ENCODE peak calls at places on chromosomes 11 and 22, in seven cellular contexts. One of them, this sample, is unnamed.

GRCh38 chr22:49674479-49674830 is 153.2 kb downstream of the BRD1 start:
- DNase-seq in fibroblast of pulmonary artery: no peak
- DNase-seq in activated CD4-positive, alpha-beta T cell treated with anti-CD3 and anti-CD28 coated beads, Interleukin-2, amount 50 U/mL, for 48 hours: no peak
- DNase-seq in tibial artery: no peak
- DNase-seq in AG10803: no peak
- DNase-seq in naive thymus-derived CD8-positive, alpha-beta T cell: no peak
- DNase-seq in HCT116: no peak
- DNase-seq in this sample: no peak

GRCh38 chr11:102332611-102332994 is 14.4 kb upstream of the BIRC2 start:
- DNase-seq in fibroblast of pulmonary artery: no peak
- DNase-seq in activated CD4-positive, alpha-beta T cell treated with anti-CD3 and anti-CD28 coated beads, Interleukin-2, amount 50 U/mL, for 48 hours: no peak
- DNase-seq in tibial artery: no peak
- DNase-seq in AG10803: no peak
- DNase-seq in naive thymus-derived CD8-positive, alpha-beta T cell: no peak
- DNase-seq in HCT116: no peak
- DNase-seq in this sample: no peak

GRCh38 chr11:64355078-64355940 is 3.7 kb upstream of the RPS6KA4 start:
- DNase-seq in fibroblast of pulmonary artery: peak; percentile 80
- DNase-seq in activated CD4-positive, alpha-beta T cell treated with anti-CD3 and anti-CD28 coated beads, Interleukin-2, amount 50 U/mL, for 48 hours: peak; percentile 41
- DNase-seq in tibial artery: peak; percentile 91
- DNase-seq in AG10803: peak; percentile 71
- DNase-seq in naive thymus-derived CD8-positive, alpha-beta T cell: peak; percentile 51
- DNase-seq in HCT116: peak; percentile 60
- DNase-seq in this sample: peak; percentile 39

GRCh38 chr11:97732011-97732632 is 1288.6 kb upstream of the CNTN5 start:
- DNase-seq in fibroblast of pulmonary artery: no peak
- DNase-seq in activated CD4-positive, alpha-beta T cell treated with anti-CD3 and anti-CD28 coated beads, Interleukin-2, amount 50 U/mL, for 48 hours: no peak
- DNase-seq in tibial artery: no peak
- DNase-seq in AG10803: no peak
- DNase-seq in naive thymus-derived CD8-positive, alpha-beta T cell: no peak
- DNase-seq in HCT116: no peak
- DNase-seq in this sample: no peak

GRCh38 chr11:61554172-61554988 is 26.5 kb downstream of the SYT7 start:
- DNase-seq in fibroblast of pulmonary artery: no peak
- DNase-seq in activated CD4-positive, alpha-beta T cell treated with anti-CD3 and anti-CD28 coated beads, Interleukin-2, amount 50 U/mL, for 48 hours: no peak
- DNase-seq in tibial artery: no peak
- DNase-seq in AG10803: no peak
- DNase-seq in naive thymus-derived CD8-positive, alpha-beta T cell: no peak
- DNase-seq in HCT116: no peak
- DNase-seq in this sample: no peak

GRCh38 chr11:34610324-34611041 is 10.4 kb upstream of the EHF start:
- DNase-seq in fibroblast of pulmonary artery: no peak
- DNase-seq in activated CD4-positive, alpha-beta T cell treated with anti-CD3 and anti-CD28 coated beads, Interleukin-2, amount 50 U/mL, for 48 hours: no peak
- DNase-seq in tibial artery: no peak
- DNase-seq in AG10803: no peak
- DNase-seq in naive thymus-derived CD8-positive, alpha-beta T cell: no peak
- DNase-seq in HCT116: no peak
- DNase-seq in this sample: no peak

GRCh38 chr11:59187587-59187986 is 15.7 kb downstream of the DTX4 start:
- DNase-seq in fibroblast of pulmonary artery: peak; percentile 60
- DNase-seq in activated CD4-positive, alpha-beta T cell treated with anti-CD3 and anti-CD28 coated beads, Interleukin-2, amount 50 U/mL, for 48 hours: no peak
- DNase-seq in tibial artery: no peak
- DNase-seq in AG10803: peak; percentile 38
- DNase-seq in naive thymus-derived CD8-positive, alpha-beta T cell: no peak
- DNase-seq in HCT116: no peak
- DNase-seq in this sample: peak; percentile 16

GRCh38 chr11:13152736-13153541 is 124.7 kb upstream of the BMAL1 start:
- DNase-seq in fibroblast of pulmonary artery: peak; percentile 57
- DNase-seq in activated CD4-positive, alpha-beta T cell treated with anti-CD3 and anti-CD28 coated beads, Interleukin-2, amount 50 U/mL, for 48 hours: no peak
- DNase-seq in tibial artery: no peak
- DNase-seq in AG10803: peak; percentile 35
- DNase-seq in naive thymus-derived CD8-positive, alpha-beta T cell: no peak
- DNase-seq in HCT116: no peak
- DNase-seq in this sample: no peak

GRCh38 chr11:116199182-116199581 is 573.6 kb downstream of the BUD13 start:
- DNase-seq in fibroblast of pulmonary artery: no peak
- DNase-seq in activated CD4-positive, alpha-beta T cell treated with anti-CD3 and anti-CD28 coated beads, Interleukin-2, amount 50 U/mL, for 48 hours: no peak
- DNase-seq in tibial artery: no peak
- DNase-seq in AG10803: no peak
- DNase-seq in naive thymus-derived CD8-positive, alpha-beta T cell: no peak
- DNase-seq in HCT116: no peak
- DNase-seq in this sample: no peak

GRCh38 chr11:59195596-59195995 is 17.1 kb downstream of the MPEG1 start:
- DNase-seq in fibroblast of pulmonary artery: no peak
- DNase-seq in activated CD4-positive, alpha-beta T cell treated with anti-CD3 and anti-CD28 coated beads, Interleukin-2, amount 50 U/mL, for 48 hours: no peak
- DNase-seq in tibial artery: no peak
- DNase-seq in AG10803: no peak
- DNase-seq in naive thymus-derived CD8-positive, alpha-beta T cell: no peak
- DNase-seq in HCT116: no peak
- DNase-seq in this sample: no peak

GRCh38 chr22:47091241-47091691 is 328.8 kb downstream of the TBC1D22A start:
- DNase-seq in fibroblast of pulmonary artery: no peak
- DNase-seq in activated CD4-positive, alpha-beta T cell treated with anti-CD3 and anti-CD28 coated beads, Interleukin-2, amount 50 U/mL, for 48 hours: no peak
- DNase-seq in tibial artery: peak; percentile 48
- DNase-seq in AG10803: no peak
- DNase-seq in naive thymus-derived CD8-positive, alpha-beta T cell: peak; percentile 58
- DNase-seq in HCT116: no peak
- DNase-seq in this sample: no peak

GRCh38 chr11:63007920-63008319 is 7.7 kb downstream of the SLC22A8 start:
- DNase-seq in fibroblast of pulmonary artery: no peak
- DNase-seq in activated CD4-positive, alpha-beta T cell treated with anti-CD3 and anti-CD28 coated beads, Interleukin-2, amount 50 U/mL, for 48 hours: no peak
- DNase-seq in tibial artery: no peak
- DNase-seq in AG10803: no peak
- DNase-seq in naive thymus-derived CD8-positive, alpha-beta T cell: no peak
- DNase-seq in HCT116: no peak
- DNase-seq in this sample: no peak

GRCh38 chr22:30416403-30416802 is 9.2 kb upstream of the MTFP1 start:
- DNase-seq in fibroblast of pulmonary artery: no peak
- DNase-seq in activated CD4-positive, alpha-beta T cell treated with anti-CD3 and anti-CD28 coated beads, Interleukin-2, amount 50 U/mL, for 48 hours: no peak
- DNase-seq in tibial artery: no peak
- DNase-seq in AG10803: no peak
- DNase-seq in naive thymus-derived CD8-positive, alpha-beta T cell: no peak
- DNase-seq in HCT116: no peak
- DNase-seq in this sample: no peak

GRCh38 chr11:47233989-47234668 is 14.5 kb downstream of the ACP2 start:
- DNase-seq in fibroblast of pulmonary artery: peak; percentile 74
- DNase-seq in activated CD4-positive, alpha-beta T cell treated with anti-CD3 and anti-CD28 coated beads, Interleukin-2, amount 50 U/mL, for 48 hours: no peak
- DNase-seq in tibial artery: no peak
- DNase-seq in AG10803: peak; percentile 80
- DNase-seq in naive thymus-derived CD8-positive, alpha-beta T cell: peak; percentile 31
- DNase-seq in HCT116: no peak
- DNase-seq in this sample: no peak

GRCh38 chr11:47305734-47306483 is 36.0 kb downstream of the MADD start:
- DNase-seq in fibroblast of pulmonary artery: no peak
- DNase-seq in activated CD4-positive, alpha-beta T cell treated with anti-CD3 and anti-CD28 coated beads, Interleukin-2, amount 50 U/mL, for 48 hours: no peak
- DNase-seq in tibial artery: peak; percentile 90
- DNase-seq in AG10803: peak; percentile 9
- DNase-seq in naive thymus-derived CD8-positive, alpha-beta T cell: no peak
- DNase-seq in HCT116: no peak
- DNase-seq in this sample: no peak

GRCh38 chr11:20022363-20023081 is 137.8 kb downstream of the DBX1 start:
- DNase-seq in fibroblast of pulmonary artery: peak; percentile 68
- DNase-seq in activated CD4-positive, alpha-beta T cell treated with anti-CD3 and anti-CD28 coated beads, Interleukin-2, amount 50 U/mL, for 48 hours: no peak
- DNase-seq in tibial artery: no peak
- DNase-seq in AG10803: no peak
- DNase-seq in naive thymus-derived CD8-positive, alpha-beta T cell: no peak
- DNase-seq in HCT116: no peak
- DNase-seq in this sample: no peak

GRCh38 chr11:128530119-128531091 is 57.0 kb downstream of the ETS1 start:
- DNase-seq in fibroblast of pulmonary artery: peak; percentile 98
- DNase-seq in activated CD4-positive, alpha-beta T cell treated with anti-CD3 and anti-CD28 coated beads, Interleukin-2, amount 50 U/mL, for 48 hours: no peak
- DNase-seq in tibial artery: no peak
- DNase-seq in AG10803: peak; percentile 97
- DNase-seq in naive thymus-derived CD8-positive, alpha-beta T cell: no peak
- DNase-seq in HCT116: no peak
- DNase-seq in this sample: peak; percentile 93

GRCh38 chr11:82831364-82831763 is 68.9 kb downstream of the PRCP start:
- DNase-seq in fibroblast of pulmonary artery: no peak
- DNase-seq in activated CD4-positive, alpha-beta T cell treated with anti-CD3 and anti-CD28 coated beads, Interleukin-2, amount 50 U/mL, for 48 hours: no peak
- DNase-seq in tibial artery: no peak
- DNase-seq in AG10803: no peak
- DNase-seq in naive thymus-derived CD8-positive, alpha-beta T cell: no peak
- DNase-seq in HCT116: no peak
- DNase-seq in this sample: no peak

GRCh38 chr11:109894242-109894641 is 198.9 kb upstream of the ZC3H12C start:
- DNase-seq in fibroblast of pulmonary artery: no peak
- DNase-seq in activated CD4-positive, alpha-beta T cell treated with anti-CD3 and anti-CD28 coated beads, Interleukin-2, amount 50 U/mL, for 48 hours: no peak
- DNase-seq in tibial artery: no peak
- DNase-seq in AG10803: no peak
- DNase-seq in naive thymus-derived CD8-positive, alpha-beta T cell: no peak
- DNase-seq in HCT116: no peak
- DNase-seq in this sample: no peak

GRCh38 chr11:48055292-48056132 is 75.2 kb downstream of the PTPRJ start:
- DNase-seq in fibroblast of pulmonary artery: no peak
- DNase-seq in activated CD4-positive, alpha-beta T cell treated with anti-CD3 and anti-CD28 coated beads, Interleukin-2, amount 50 U/mL, for 48 hours: peak; percentile 59
- DNase-seq in tibial artery: no peak
- DNase-seq in AG10803: no peak
- DNase-seq in naive thymus-derived CD8-positive, alpha-beta T cell: peak; percentile 61
- DNase-seq in HCT116: no peak
- DNase-seq in this sample: no peak

GRCh38 chr11:315051-315481 is 1.2 kb downstream of the IFITM1 start:
- DNase-seq in fibroblast of pulmonary artery: no peak
- DNase-seq in activated CD4-positive, alpha-beta T cell treated with anti-CD3 and anti-CD28 coated beads, Interleukin-2, amount 50 U/mL, for 48 hours: peak; percentile 33
- DNase-seq in tibial artery: no peak
- DNase-seq in AG10803: no peak
- DNase-seq in naive thymus-derived CD8-positive, alpha-beta T cell: no peak
- DNase-seq in HCT116: no peak
- DNase-seq in this sample: no peak

GRCh38 chr11:2518112-2518982 is 73.5 kb downstream of the KCNQ1 start:
- DNase-seq in fibroblast of pulmonary artery: no peak
- DNase-seq in activated CD4-positive, alpha-beta T cell treated with anti-CD3 and anti-CD28 coated beads, Interleukin-2, amount 50 U/mL, for 48 hours: no peak
- DNase-seq in tibial artery: peak; percentile 60
- DNase-seq in AG10803: no peak
- DNase-seq in naive thymus-derived CD8-positive, alpha-beta T cell: peak; percentile 14
- DNase-seq in HCT116: no peak
- DNase-seq in this sample: no peak

GRCh38 chr22:45268167-45268957 is 16.4 kb upstream of the UPK3A start:
- DNase-seq in fibroblast of pulmonary artery: no peak
- DNase-seq in activated CD4-positive, alpha-beta T cell treated with anti-CD3 and anti-CD28 coated beads, Interleukin-2, amount 50 U/mL, for 48 hours: no peak
- DNase-seq in tibial artery: no peak
- DNase-seq in AG10803: no peak
- DNase-seq in naive thymus-derived CD8-positive, alpha-beta T cell: peak; percentile 21
- DNase-seq in HCT116: no peak
- DNase-seq in this sample: no peak

GRCh38 chr22:20143883-20144665 is 6.8 kb downstream of the CCDC188 start:
- DNase-seq in fibroblast of pulmonary artery: no peak
- DNase-seq in activated CD4-positive, alpha-beta T cell treated with anti-CD3 and anti-CD28 coated beads, Interleukin-2, amount 50 U/mL, for 48 hours: no peak
- DNase-seq in tibial artery: no peak
- DNase-seq in AG10803: no peak
- DNase-seq in naive thymus-derived CD8-positive, alpha-beta T cell: no peak
- DNase-seq in HCT116: no peak
- DNase-seq in this sample: no peak

GRCh38 chr11:26247340-26247739 is 84.6 kb upstream of the ANO3 start:
- DNase-seq in fibroblast of pulmonary artery: peak; percentile 21
- DNase-seq in activated CD4-positive, alpha-beta T cell treated with anti-CD3 and anti-CD28 coated beads, Interleukin-2, amount 50 U/mL, for 48 hours: no peak
- DNase-seq in tibial artery: no peak
- DNase-seq in AG10803: peak; percentile 81
- DNase-seq in naive thymus-derived CD8-positive, alpha-beta T cell: no peak
- DNase-seq in HCT116: no peak
- DNase-seq in this sample: no peak

GRCh38 chr11:10881892-10882291 is 24.0 kb upstream of the ZBED5 start:
- DNase-seq in fibroblast of pulmonary artery: no peak
- DNase-seq in activated CD4-positive, alpha-beta T cell treated with anti-CD3 and anti-CD28 coated beads, Interleukin-2, amount 50 U/mL, for 48 hours: no peak
- DNase-seq in tibial artery: no peak
- DNase-seq in AG10803: no peak
- DNase-seq in naive thymus-derived CD8-positive, alpha-beta T cell: no peak
- DNase-seq in HCT116: no peak
- DNase-seq in this sample: no peak

GRCh38 chr11:88552377-88553029 is 215.0 kb upstream of the CTSC start:
- DNase-seq in fibroblast of pulmonary artery: peak; percentile 66
- DNase-seq in activated CD4-positive, alpha-beta T cell treated with anti-CD3 and anti-CD28 coated beads, Interleukin-2, amount 50 U/mL, for 48 hours: peak; percentile 34
- DNase-seq in tibial artery: no peak
- DNase-seq in AG10803: peak; percentile 56
- DNase-seq in naive thymus-derived CD8-positive, alpha-beta T cell: peak; percentile 35
- DNase-seq in HCT116: peak; percentile 48
- DNase-seq in this sample: no peak

GRCh38 chr22:25403752-25404471 is 160.6 kb upstream of the GRK3 start:
- DNase-seq in fibroblast of pulmonary artery: peak; percentile 32
- DNase-seq in activated CD4-positive, alpha-beta T cell treated with anti-CD3 and anti-CD28 coated beads, Interleukin-2, amount 50 U/mL, for 48 hours: no peak
- DNase-seq in tibial artery: no peak
- DNase-seq in AG10803: peak; percentile 83
- DNase-seq in naive thymus-derived CD8-positive, alpha-beta T cell: no peak
- DNase-seq in HCT116: no peak
- DNase-seq in this sample: no peak

GRCh38 chr11:21142007-21142406 is 472.6 kb downstream of the NELL1 start:
- DNase-seq in fibroblast of pulmonary artery: no peak
- DNase-seq in activated CD4-positive, alpha-beta T cell treated with anti-CD3 and anti-CD28 coated beads, Interleukin-2, amount 50 U/mL, for 48 hours: no peak
- DNase-seq in tibial artery: no peak
- DNase-seq in AG10803: no peak
- DNase-seq in naive thymus-derived CD8-positive, alpha-beta T cell: no peak
- DNase-seq in HCT116: no peak
- DNase-seq in this sample: no peak

GRCh38 chr11:130216591-130217132 is 57.1 kb downstream of the ST14 start:
- DNase-seq in fibroblast of pulmonary artery: no peak
- DNase-seq in activated CD4-positive, alpha-beta T cell treated with anti-CD3 and anti-CD28 coated beads, Interleukin-2, amount 50 U/mL, for 48 hours: no peak
- DNase-seq in tibial artery: no peak
- DNase-seq in AG10803: peak; percentile 4
- DNase-seq in naive thymus-derived CD8-positive, alpha-beta T cell: no peak
- DNase-seq in HCT116: no peak
- DNase-seq in this sample: no peak

GRCh38 chr22:17606472-17606871 is 22.1 kb downstream of the ATP6V1E1 start:
- DNase-seq in fibroblast of pulmonary artery: peak; percentile 74
- DNase-seq in activated CD4-positive, alpha-beta T cell treated with anti-CD3 and anti-CD28 coated beads, Interleukin-2, amount 50 U/mL, for 48 hours: no peak
- DNase-seq in tibial artery: no peak
- DNase-seq in AG10803: peak; percentile 70
- DNase-seq in naive thymus-derived CD8-positive, alpha-beta T cell: no peak
- DNase-seq in HCT116: no peak
- DNase-seq in this sample: peak; percentile 16

GRCh38 chr11:68461284-68461861 is 821 bp downstream of the PPP6R3 start:
- DNase-seq in fibroblast of pulmonary artery: peak; percentile 35
- DNase-seq in activated CD4-positive, alpha-beta T cell treated with anti-CD3 and anti-CD28 coated beads, Interleukin-2, amount 50 U/mL, for 48 hours: no peak
- DNase-seq in tibial artery: no peak
- DNase-seq in AG10803: no peak
- DNase-seq in naive thymus-derived CD8-positive, alpha-beta T cell: peak; percentile 14
- DNase-seq in HCT116: no peak
- DNase-seq in this sample: no peak